ENCODE peak calls at places on chromosomes 1 and 21, in seven cellular contexts. One of them, this sample, is unnamed.

GRCh38 chr1:81811757-81812371 is 11.1 kb downstream of the ADGRL2 start:
- DNase-seq in HFF-Myc: no peak
- DNase-seq in CD8-positive, alpha-beta T cell: no peak
- DNase-seq in mesothelial cell of epicardium: no peak
- DNase-seq in ascending aorta: no peak
- DNase-seq in choroid plexus epithelial cell: peak; percentile 25
- DNase-seq in bronchial epithelial cell: peak; percentile 50
- DNase-seq in this sample: no peak

GRCh38 chr1:86068126-86068805 is 88.3 kb downstream of the COL24A1 start:
- DNase-seq in HFF-Myc: no peak
- DNase-seq in CD8-positive, alpha-beta T cell: no peak
- DNase-seq in mesothelial cell of epicardium: no peak
- DNase-seq in ascending aorta: no peak
- DNase-seq in choroid plexus epithelial cell: peak; percentile 23
- DNase-seq in bronchial epithelial cell: no peak
- DNase-seq in this sample: no peak

GRCh38 chr1:27111771-27112573 is 43.0 kb downstream of the SLC9A1 start:
- DNase-seq in HFF-Myc: peak; percentile 99
- DNase-seq in CD8-positive, alpha-beta T cell: peak; percentile 72
- DNase-seq in mesothelial cell of epicardium: peak; percentile 48
- DNase-seq in ascending aorta: peak; percentile 87
- DNase-seq in choroid plexus epithelial cell: peak; percentile 99
- DNase-seq in bronchial epithelial cell: peak; percentile 100
- DNase-seq in this sample: peak; percentile 94

GRCh38 chr1:22680736-22681135 is 27.7 kb downstream of the C1QB start:
- DNase-seq in HFF-Myc: no peak
- DNase-seq in CD8-positive, alpha-beta T cell: no peak
- DNase-seq in mesothelial cell of epicardium: no peak
- DNase-seq in ascending aorta: no peak
- DNase-seq in choroid plexus epithelial cell: no peak
- DNase-seq in bronchial epithelial cell: no peak
- DNase-seq in this sample: no peak

GRCh38 chr1:61157420-61157987 is 75.1 kb downstream of the NFIA start:
- DNase-seq in HFF-Myc: peak; percentile 58
- DNase-seq in CD8-positive, alpha-beta T cell: no peak
- DNase-seq in mesothelial cell of epicardium: no peak
- DNase-seq in ascending aorta: no peak
- DNase-seq in choroid plexus epithelial cell: peak; percentile 89
- DNase-seq in bronchial epithelial cell: no peak
- DNase-seq in this sample: no peak

GRCh38 chr1:222310830-222311229 is 237.1 kb downstream of the HHIPL2 start:
- DNase-seq in HFF-Myc: no peak
- DNase-seq in CD8-positive, alpha-beta T cell: no peak
- DNase-seq in mesothelial cell of epicardium: no peak
- DNase-seq in ascending aorta: no peak
- DNase-seq in choroid plexus epithelial cell: no peak
- DNase-seq in bronchial epithelial cell: no peak
- DNase-seq in this sample: no peak

GRCh38 chr1:201096977-201097856 is 15.0 kb downstream of the CACNA1S start:
- DNase-seq in HFF-Myc: no peak
- DNase-seq in CD8-positive, alpha-beta T cell: no peak
- DNase-seq in mesothelial cell of epicardium: no peak
- DNase-seq in ascending aorta: no peak
- DNase-seq in choroid plexus epithelial cell: no peak
- DNase-seq in bronchial epithelial cell: no peak
- DNase-seq in this sample: no peak

GRCh38 chr1:246067432-246068021 is 439.6 kb downstream of the SMYD3 start:
- DNase-seq in HFF-Myc: peak; percentile 44
- DNase-seq in CD8-positive, alpha-beta T cell: peak; percentile 11
- DNase-seq in mesothelial cell of epicardium: no peak
- DNase-seq in ascending aorta: no peak
- DNase-seq in choroid plexus epithelial cell: peak; percentile 65
- DNase-seq in bronchial epithelial cell: no peak
- DNase-seq in this sample: no peak

GRCh38 chr21:30206551-30207251 is 9.2 kb downstream of the CLDN8 start:
- DNase-seq in HFF-Myc: no peak
- DNase-seq in CD8-positive, alpha-beta T cell: no peak
- DNase-seq in mesothelial cell of epicardium: no peak
- DNase-seq in ascending aorta: no peak
- DNase-seq in choroid plexus epithelial cell: peak; percentile 63
- DNase-seq in bronchial epithelial cell: peak; percentile 84
- DNase-seq in this sample: no peak

GRCh38 chr1:226981838-226982237 is 41.7 kb downstream of the COQ8A start:
- DNase-seq in HFF-Myc: no peak
- DNase-seq in CD8-positive, alpha-beta T cell: no peak
- DNase-seq in mesothelial cell of epicardium: no peak
- DNase-seq in ascending aorta: no peak
- DNase-seq in choroid plexus epithelial cell: no peak
- DNase-seq in bronchial epithelial cell: no peak
- DNase-seq in this sample: peak; percentile 83

GRCh38 chr1:42830631-42831030 is 13.4 kb upstream of the SVBP start:
- DNase-seq in HFF-Myc: no peak
- DNase-seq in CD8-positive, alpha-beta T cell: no peak
- DNase-seq in mesothelial cell of epicardium: no peak
- DNase-seq in ascending aorta: no peak
- DNase-seq in choroid plexus epithelial cell: no peak
- DNase-seq in bronchial epithelial cell: no peak
- DNase-seq in this sample: no peak

GRCh38 chr1:109805486-109806180 is 41.9 kb upstream of the EPS8L3 start:
- DNase-seq in HFF-Myc: no peak
- DNase-seq in CD8-positive, alpha-beta T cell: no peak
- DNase-seq in mesothelial cell of epicardium: no peak
- DNase-seq in ascending aorta: no peak
- DNase-seq in choroid plexus epithelial cell: peak; percentile 31
- DNase-seq in bronchial epithelial cell: no peak
- DNase-seq in this sample: no peak

GRCh38 chr1:183914283-183914682 is 109.4 kb downstream of the RGL1 start:
- DNase-seq in HFF-Myc: no peak
- DNase-seq in CD8-positive, alpha-beta T cell: no peak
- DNase-seq in mesothelial cell of epicardium: no peak
- DNase-seq in ascending aorta: no peak
- DNase-seq in choroid plexus epithelial cell: peak; percentile 49
- DNase-seq in bronchial epithelial cell: no peak
- DNase-seq in this sample: no peak

GRCh38 chr21:25837545-25838263 is 102.9 kb downstream of the GABPA start:
- DNase-seq in HFF-Myc: peak; percentile 19
- DNase-seq in CD8-positive, alpha-beta T cell: no peak
- DNase-seq in mesothelial cell of epicardium: no peak
- DNase-seq in ascending aorta: no peak
- DNase-seq in choroid plexus epithelial cell: peak; percentile 79
- DNase-seq in bronchial epithelial cell: no peak
- DNase-seq in this sample: no peak

DNA sequence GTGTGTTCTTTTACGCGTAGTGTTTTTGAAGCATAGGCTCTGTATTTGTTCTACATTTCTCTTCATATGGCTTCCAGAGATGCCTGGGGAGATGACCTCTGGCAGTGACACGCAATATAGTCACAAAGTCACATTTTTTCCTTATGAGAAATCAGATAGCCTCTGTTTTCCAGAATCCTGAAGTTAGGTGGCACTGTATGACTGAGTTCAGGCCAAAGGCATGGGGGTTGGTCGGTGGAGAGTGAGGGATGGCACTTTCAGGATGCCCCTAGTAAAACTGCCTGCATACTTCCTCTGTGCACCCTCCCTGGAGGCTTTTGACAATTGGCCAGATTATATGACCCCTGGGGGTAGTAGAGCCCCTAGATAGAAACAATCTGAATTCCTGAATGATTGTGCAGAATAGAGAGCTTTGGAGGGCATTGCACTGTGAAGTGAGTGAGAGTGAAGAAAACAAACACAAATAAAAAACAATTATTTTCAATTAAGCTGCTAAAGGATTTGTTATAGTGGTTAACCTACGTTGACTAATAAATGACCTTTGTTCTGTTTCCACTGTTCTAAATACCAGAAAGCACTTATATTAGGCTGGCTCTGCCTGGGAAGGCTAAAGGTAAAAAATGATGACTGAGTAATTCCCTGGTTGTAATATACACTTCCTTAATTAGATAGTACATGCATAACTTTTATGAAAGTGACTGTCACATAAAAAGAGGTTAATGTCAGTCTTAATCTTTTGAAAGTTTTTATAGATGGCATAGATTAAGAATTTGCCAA is 1660.8 kb downstream of the PLA2G4A start:
- DNase-seq in HFF-Myc: no peak
- DNase-seq in CD8-positive, alpha-beta T cell: no peak
- DNase-seq in mesothelial cell of epicardium: no peak
- DNase-seq in ascending aorta: no peak
- DNase-seq in choroid plexus epithelial cell: peak; percentile 48
- DNase-seq in bronchial epithelial cell: no peak
- DNase-seq in this sample: no peak
- TF ChIP-seq CTCF in HFF-Myc: no peak
- TF ChIP-seq CTCF in CD8-positive, alpha-beta T cell: no peak
- TF ChIP-seq CTCF in mesothelial cell of epicardium: no peak
- TF ChIP-seq CTCF in ascending aorta: no peak
- TF ChIP-seq CTCF in choroid plexus epithelial cell: peak; percentile 16
- TF ChIP-seq CTCF in bronchial epithelial cell: no peak
- TF ChIP-seq CTCF in this sample: peak; percentile 45

GRCh38 chr1:204154525-204155255 is 2.8 kb upstream of the ETNK2 start:
- DNase-seq in HFF-Myc: no peak
- DNase-seq in CD8-positive, alpha-beta T cell: no peak
- DNase-seq in mesothelial cell of epicardium: no peak
- DNase-seq in ascending aorta: no peak
- DNase-seq in choroid plexus epithelial cell: no peak
- DNase-seq in bronchial epithelial cell: peak; percentile 97
- DNase-seq in this sample: no peak
- TF ChIP-seq CTCF in HFF-Myc: no peak
- TF ChIP-seq CTCF in CD8-positive, alpha-beta T cell: no peak
- TF ChIP-seq CTCF in mesothelial cell of epicardium: no peak
- TF ChIP-seq CTCF in ascending aorta: no peak
- TF ChIP-seq CTCF in choroid plexus epithelial cell: no peak
- TF ChIP-seq CTCF in bronchial epithelial cell: no peak
- TF ChIP-seq CTCF in this sample: no peak

DNA sequence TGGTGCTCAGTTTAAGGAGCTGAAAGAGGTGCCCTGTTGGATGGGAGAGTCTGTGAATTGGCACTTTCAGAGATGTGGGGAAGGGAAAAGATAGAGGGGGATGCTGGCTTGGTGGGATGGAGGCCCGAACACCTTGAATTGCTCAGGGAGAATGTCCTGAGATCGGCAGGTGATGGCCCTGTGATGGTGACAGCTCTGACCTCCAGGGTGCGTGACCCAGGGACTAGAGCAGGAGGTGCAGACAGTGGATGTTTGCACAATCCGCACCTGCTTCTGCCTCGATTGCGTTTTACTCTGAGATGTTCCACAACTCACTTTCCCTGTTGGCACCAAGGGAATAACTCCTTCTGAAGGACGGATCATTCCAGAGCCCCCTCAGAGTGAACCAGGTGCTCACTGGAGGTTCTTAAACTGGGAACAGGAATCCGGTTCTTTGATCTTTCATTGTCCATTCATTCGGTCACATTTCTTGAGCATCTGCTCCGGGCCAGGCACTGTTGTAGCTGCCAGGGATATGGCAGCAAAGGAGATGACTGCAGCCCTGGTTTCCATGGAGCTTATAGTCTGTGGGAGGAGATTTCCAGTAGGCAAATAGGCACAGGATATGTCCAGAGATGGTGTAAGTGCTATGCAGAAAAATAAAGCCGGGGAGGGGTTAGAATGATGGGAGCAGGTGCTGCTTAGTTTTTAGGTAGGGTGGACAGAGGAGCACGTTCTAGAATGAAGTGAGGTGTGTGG is 226.6 kb upstream of the TMEM51 start:
- DNase-seq in HFF-Myc: no peak
- DNase-seq in CD8-positive, alpha-beta T cell: no peak
- DNase-seq in mesothelial cell of epicardium: no peak
- DNase-seq in ascending aorta: no peak
- DNase-seq in choroid plexus epithelial cell: no peak
- DNase-seq in bronchial epithelial cell: no peak
- DNase-seq in this sample: no peak
- TF ChIP-seq CTCF in HFF-Myc: no peak
- TF ChIP-seq CTCF in CD8-positive, alpha-beta T cell: no peak
- TF ChIP-seq CTCF in mesothelial cell of epicardium: no peak
- TF ChIP-seq CTCF in ascending aorta: no peak
- TF ChIP-seq CTCF in choroid plexus epithelial cell: no peak
- TF ChIP-seq CTCF in bronchial epithelial cell: no peak
- TF ChIP-seq CTCF in this sample: no peak

GRCh38 chr21:37546299-37546908 is 179.8 kb downstream of the DYRK1A start:
- DNase-seq in HFF-Myc: no peak
- DNase-seq in CD8-positive, alpha-beta T cell: no peak
- DNase-seq in mesothelial cell of epicardium: peak; percentile 38
- DNase-seq in ascending aorta: no peak
- DNase-seq in choroid plexus epithelial cell: no peak
- DNase-seq in bronchial epithelial cell: no peak
- DNase-seq in this sample: peak; percentile 68
- TF ChIP-seq CTCF in HFF-Myc: no peak
- TF ChIP-seq CTCF in CD8-positive, alpha-beta T cell: no peak
- TF ChIP-seq CTCF in mesothelial cell of epicardium: no peak
- TF ChIP-seq CTCF in ascending aorta: no peak
- TF ChIP-seq CTCF in choroid plexus epithelial cell: no peak
- TF ChIP-seq CTCF in bronchial epithelial cell: no peak
- TF ChIP-seq CTCF in this sample: no peak

GRCh38 chr1:232793944-232794343 is 11.3 kb upstream of the MAP10 start:
- DNase-seq in HFF-Myc: peak; percentile 35
- DNase-seq in CD8-positive, alpha-beta T cell: no peak
- DNase-seq in mesothelial cell of epicardium: no peak
- DNase-seq in ascending aorta: no peak
- DNase-seq in choroid plexus epithelial cell: peak; percentile 92
- DNase-seq in bronchial epithelial cell: peak; percentile 63
- DNase-seq in this sample: no peak
- TF ChIP-seq CTCF in HFF-Myc: peak; percentile 11
- TF ChIP-seq CTCF in CD8-positive, alpha-beta T cell: no peak
- TF ChIP-seq CTCF in mesothelial cell of epicardium: no peak
- TF ChIP-seq CTCF in ascending aorta: no peak
- TF ChIP-seq CTCF in choroid plexus epithelial cell: peak; percentile 58
- TF ChIP-seq CTCF in bronchial epithelial cell: peak; percentile 56
- TF ChIP-seq CTCF in this sample: peak; percentile 29

GRCh38 chr1:55378582-55378981 is 163.4 kb upstream of the USP24 start:
- DNase-seq in HFF-Myc: no peak
- DNase-seq in CD8-positive, alpha-beta T cell: no peak
- DNase-seq in mesothelial cell of epicardium: peak; percentile 63
- DNase-seq in ascending aorta: no peak
- DNase-seq in choroid plexus epithelial cell: peak; percentile 71
- DNase-seq in bronchial epithelial cell: peak; percentile 35
- DNase-seq in this sample: no peak
- TF ChIP-seq CTCF in HFF-Myc: peak; percentile 71
- TF ChIP-seq CTCF in CD8-positive, alpha-beta T cell: peak; percentile 26
- TF ChIP-seq CTCF in mesothelial cell of epicardium: peak; percentile 51
- TF ChIP-seq CTCF in ascending aorta: peak; percentile 51
- TF ChIP-seq CTCF in choroid plexus epithelial cell: peak; percentile 95
- TF ChIP-seq CTCF in bronchial epithelial cell: peak; percentile 80
- TF ChIP-seq CTCF in this sample: peak; percentile 65

GRCh38 chr1:40820251-40820797 is 36.7 kb downstream of the KCNQ4 start:
- DNase-seq in HFF-Myc: no peak
- DNase-seq in CD8-positive, alpha-beta T cell: no peak
- DNase-seq in mesothelial cell of epicardium: no peak
- DNase-seq in ascending aorta: no peak
- DNase-seq in choroid plexus epithelial cell: no peak
- DNase-seq in bronchial epithelial cell: no peak
- DNase-seq in this sample: no peak
- TF ChIP-seq CTCF in HFF-Myc: no peak
- TF ChIP-seq CTCF in CD8-positive, alpha-beta T cell: no peak
- TF ChIP-seq CTCF in mesothelial cell of epicardium: no peak
- TF ChIP-seq CTCF in ascending aorta: no peak
- TF ChIP-seq CTCF in choroid plexus epithelial cell: peak; percentile 13
- TF ChIP-seq CTCF in bronchial epithelial cell: no peak
- TF ChIP-seq CTCF in this sample: no peak

This sample was measured in osteocyte.